ENCODE peak calls at places on chromosomes 4 and X, in four cellular contexts. One of them, this sample, is unnamed.

GRCh38 chrX:14529288-14529989 is at the start of gene GLRA2:
- DNase-seq in astrocyte of the cerebellum: peak; percentile 8
- DNase-seq in NCI-H774: no peak
- DNase-seq in BJ: no peak
- DNase-seq in this sample: no peak

GRCh38 chr4:99968330-99968729 is 18.3 kb upstream of the H2AZ1 start:
- DNase-seq in astrocyte of the cerebellum: no peak
- DNase-seq in BJ: peak; percentile 55
- DNase-seq in NCI-H774: no peak
- DNase-seq in this sample: no peak

GRCh38 chr4:133186210-133186609 is 37.1 kb downstream of the PCDH10 start:
- DNase-seq in BJ: no peak
- DNase-seq in astrocyte of the cerebellum: no peak
- DNase-seq in NCI-H774: no peak
- DNase-seq in this sample: no peak

GRCh38 chr4:36269116-36269515 is 12.3 kb upstream of the DTHD1 start:
- DNase-seq in astrocyte of the cerebellum: no peak
- DNase-seq in BJ: no peak
- DNase-seq in NCI-H774: no peak
- DNase-seq in this sample: no peak

GRCh38 chr4:181319629-181320028 is 923.6 kb upstream of the TENM3 start:
- DNase-seq in astrocyte of the cerebellum: no peak
- DNase-seq in BJ: no peak
- DNase-seq in NCI-H774: no peak
- DNase-seq in this sample: no peak

GRCh38 chr4:17166954-17167353 is 268.5 kb upstream of the LDB2 start:
- DNase-seq in NCI-H774: no peak
- DNase-seq in BJ: no peak
- DNase-seq in astrocyte of the cerebellum: peak; percentile 29
- DNase-seq in this sample: peak; percentile 2

GRCh38 chrX:1462596-1463251 is 10.0 kb upstream of the ASMTL start:
- DNase-seq in NCI-H774: no peak
- DNase-seq in BJ: no peak
- DNase-seq in astrocyte of the cerebellum: no peak
- DNase-seq in this sample: no peak

GRCh38 chr4:71229477-71230257 is 109.2 kb upstream of the SLC4A4 start:
- DNase-seq in NCI-H774: no peak
- DNase-seq in BJ: no peak
- DNase-seq in astrocyte of the cerebellum: peak; percentile 38
- DNase-seq in this sample: no peak

GRCh38 chr4:89158884-89159503 is 47.7 kb downstream of the TIGD2 start:
- DNase-seq in astrocyte of the cerebellum: peak; percentile 34
- DNase-seq in NCI-H774: peak; percentile 20
- DNase-seq in BJ: peak; percentile 7
- DNase-seq in this sample: no peak

GRCh38 chr4:184893836-184894571 is 68.2 kb upstream of the ACSL1 start:
- DNase-seq in BJ: no peak
- DNase-seq in NCI-H774: no peak
- DNase-seq in astrocyte of the cerebellum: no peak
- DNase-seq in this sample: no peak

GRCh38 chr4:7429069-7429416 is 5.7 kb downstream of the PSAPL1 start:
- DNase-seq in astrocyte of the cerebellum: no peak
- DNase-seq in BJ: no peak
- DNase-seq in NCI-H774: no peak
- DNase-seq in this sample: no peak

GRCh38 chrX:153828723-153829548 is 1.4 kb downstream of the PDZD4 start:
- DNase-seq in NCI-H774: no peak
- DNase-seq in BJ: no peak
- DNase-seq in astrocyte of the cerebellum: no peak
- DNase-seq in this sample: no peak

GRCh38 chrX:83759872-83760271 is 101.1 kb upstream of the CYLC1 start:
- DNase-seq in NCI-H774: peak; percentile 3
- DNase-seq in BJ: no peak
- DNase-seq in astrocyte of the cerebellum: no peak
- DNase-seq in this sample: no peak

GRCh38 chrX:78024349-78025108 is 55.1 kb upstream of the PGAM4 start:
- DNase-seq in BJ: no peak
- DNase-seq in astrocyte of the cerebellum: no peak
- DNase-seq in NCI-H774: peak; percentile 2
- DNase-seq in this sample: no peak

GRCh38 chrX:13009256-13009655 is 34.3 kb downstream of the TMSB4X start:
- DNase-seq in astrocyte of the cerebellum: no peak
- DNase-seq in BJ: no peak
- DNase-seq in NCI-H774: no peak
- DNase-seq in this sample: no peak

GRCh38 chr4:147626903-147627302 is 9.7 kb downstream of the TMEM184C start:
- DNase-seq in NCI-H774: no peak
- DNase-seq in BJ: no peak
- DNase-seq in astrocyte of the cerebellum: no peak
- DNase-seq in this sample: no peak

GRCh38 chr4:80215449-80216052 is 18.2 kb downstream of the PRDM8 start:
- DNase-seq in astrocyte of the cerebellum: no peak
- DNase-seq in BJ: no peak
- DNase-seq in NCI-H774: peak; percentile 60
- DNase-seq in this sample: no peak

GRCh38 chr4:118676128-118676527 is 9.1 kb upstream of the METTL14 start:
- DNase-seq in BJ: no peak
- DNase-seq in NCI-H774: no peak
- DNase-seq in astrocyte of the cerebellum: no peak
- DNase-seq in this sample: no peak

GRCh38 chr4:172982151-172982590 is 186.4 kb upstream of the GALNT7 start:
- DNase-seq in NCI-H774: no peak
- DNase-seq in astrocyte of the cerebellum: peak; percentile 78
- DNase-seq in BJ: peak; percentile 73
- DNase-seq in this sample: peak; percentile 28

GRCh38 chr4:6227412-6228157 is 27.2 kb upstream of the JAKMIP1 start:
- DNase-seq in astrocyte of the cerebellum: no peak
- DNase-seq in BJ: no peak
- DNase-seq in NCI-H774: peak; percentile 35
- DNase-seq in this sample: no peak

GRCh38 chrX:87518504-87518903 is 902 bp downstream of the KLHL4 start:
- DNase-seq in NCI-H774: no peak
- DNase-seq in astrocyte of the cerebellum: no peak
- DNase-seq in BJ: no peak
- DNase-seq in this sample: no peak

GRCh38 chrX:44245730-44246129 is 97.7 kb downstream of the EFHC2 start:
- DNase-seq in NCI-H774: no peak
- DNase-seq in BJ: no peak
- DNase-seq in astrocyte of the cerebellum: no peak
- DNase-seq in this sample: no peak

GRCh38 chr4:77384094-77384493 is 221.5 kb upstream of the CXCL13 start:
- DNase-seq in NCI-H774: no peak
- DNase-seq in astrocyte of the cerebellum: no peak
- DNase-seq in BJ: no peak
- DNase-seq in this sample: no peak

GRCh38 chr4:17807446-17807845 is 3.1 kb downstream of the DCAF16 start:
- DNase-seq in BJ: no peak
- DNase-seq in NCI-H774: no peak
- DNase-seq in astrocyte of the cerebellum: no peak
- DNase-seq in this sample: no peak

GRCh38 chr4:132299866-132300265 is 849.2 kb upstream of the PCDH10 start:
- DNase-seq in NCI-H774: no peak
- DNase-seq in BJ: no peak
- DNase-seq in astrocyte of the cerebellum: no peak
- DNase-seq in this sample: no peak

GRCh38 chrX:110442631-110443030 is 84.0 kb downstream of the RTL9 start:
- DNase-seq in astrocyte of the cerebellum: no peak
- DNase-seq in NCI-H774: no peak
- DNase-seq in BJ: no peak
- DNase-seq in this sample: no peak

GRCh38 chr4:89298788-89299152 is 8.8 kb downstream of the GPRIN3 start:
- DNase-seq in NCI-H774: no peak
- DNase-seq in BJ: no peak
- DNase-seq in astrocyte of the cerebellum: peak; percentile 29
- DNase-seq in this sample: no peak

GRCh38 chrX:87582453-87582852 is 64.9 kb downstream of the KLHL4 start:
- DNase-seq in astrocyte of the cerebellum: no peak
- DNase-seq in BJ: no peak
- DNase-seq in NCI-H774: no peak
- DNase-seq in this sample: no peak

GRCh38 chrX:48648299-48648698 is 35.3 kb upstream of the WAS start:
- DNase-seq in astrocyte of the cerebellum: peak; percentile 33
- DNase-seq in NCI-H774: no peak
- DNase-seq in BJ: peak; percentile 6
- DNase-seq in this sample: no peak

GRCh38 chr4:105657117-105657765 is 51.2 kb downstream of the INTS12 start:
- DNase-seq in BJ: no peak
- DNase-seq in astrocyte of the cerebellum: peak; percentile 26
- DNase-seq in NCI-H774: no peak
- DNase-seq in this sample: no peak

GRCh38 chr4:169185133-169185956 is 85.4 kb downstream of the SH3RF1 start:
- DNase-seq in BJ: no peak
- DNase-seq in astrocyte of the cerebellum: no peak
- DNase-seq in NCI-H774: no peak
- DNase-seq in this sample: no peak

GRCh38 chr4:88610771-88611170 is 18.5 kb downstream of the HERC3 start:
- DNase-seq in NCI-H774: no peak
- DNase-seq in astrocyte of the cerebellum: peak; percentile 28
- DNase-seq in BJ: peak; percentile 47
- DNase-seq in this sample: peak; percentile 41

This sample was measured in thoracic aorta.